ENCODE peak calls at places on chromosomes 6 and 20, in eight cellular contexts. U, R, I, Y, Z, K, B and W are unnamed samples.

GRCh38 chr6:32973144-32973854 is 4.9 kb downstream of the BRD2 start:
- DNase-seq in U (no peak), R (peak; percentile 45), I (peak; percentile 77), Y (peak; percentile 58), Z (no peak), K (peak; percentile 72), B (peak; percentile 39), W (peak; percentile 68)

GRCh38 chr6:44771647-44772415 is 384.3 kb downstream of the CDC5L start:
- DNase-seq in U (no peak), R (no peak), I (no peak), Y (no peak), Z (no peak), K (no peak), B (no peak), W (no peak)

GRCh38 chr6:117110737-117111136 is 154.6 kb upstream of the VGLL2 start:
- DNase-seq in U (no peak), R (no peak), I (peak; percentile 44), Y (no peak), Z (no peak), K (no peak), B (no peak), W (peak; percentile 44)

GRCh38 chr6:43924222-43924702 is 154.3 kb downstream of the VEGFA start:
- DNase-seq in U (peak; percentile 45), R (no peak), I (peak; percentile 69), Y (peak; percentile 37), Z (no peak), K (no peak), B (peak; percentile 61), W (no peak)

GRCh38 chr6:117465691-117466090 is 16.8 kb upstream of the DCBLD1 start:
- DNase-seq in U (no peak), R (no peak), I (no peak), Y (no peak), Z (no peak), K (no peak), B (no peak), W (no peak)

GRCh38 chr6:100112855-100113508 is 119.0 kb upstream of the MCHR2 start:
- DNase-seq in U (no peak), R (no peak), I (no peak), Y (no peak), Z (no peak), K (no peak), B (no peak), W (no peak)

GRCh38 chr20:32534661-32535240 is 50.4 kb downstream of the NOL4L start:
- DNase-seq in U (no peak), R (no peak), I (no peak), Y (no peak), Z (no peak), K (no peak), B (no peak), W (no peak)

GRCh38 chr6:13711384-13711725 is 280 bp downstream of the RANBP9 start:
- DNase-seq in U (no peak), R (no peak), I (peak; percentile 93), Y (no peak), Z (no peak), K (peak; percentile 84), B (no peak), W (no peak)

GRCh38 chr6:150634641-150635292 is 35.1 kb downstream of the PLEKHG1 start:
- DNase-seq in U (no peak), R (peak; percentile 46), I (no peak), Y (no peak), Z (no peak), K (no peak), B (no peak), W (no peak)

GRCh38 chr6:31126416-31127175 is 6.3 kb upstream of the CDSN start:
- DNase-seq in U (no peak), R (no peak), I (no peak), Y (no peak), Z (no peak), K (no peak), B (peak; percentile 56), W (no peak)

DNA sequence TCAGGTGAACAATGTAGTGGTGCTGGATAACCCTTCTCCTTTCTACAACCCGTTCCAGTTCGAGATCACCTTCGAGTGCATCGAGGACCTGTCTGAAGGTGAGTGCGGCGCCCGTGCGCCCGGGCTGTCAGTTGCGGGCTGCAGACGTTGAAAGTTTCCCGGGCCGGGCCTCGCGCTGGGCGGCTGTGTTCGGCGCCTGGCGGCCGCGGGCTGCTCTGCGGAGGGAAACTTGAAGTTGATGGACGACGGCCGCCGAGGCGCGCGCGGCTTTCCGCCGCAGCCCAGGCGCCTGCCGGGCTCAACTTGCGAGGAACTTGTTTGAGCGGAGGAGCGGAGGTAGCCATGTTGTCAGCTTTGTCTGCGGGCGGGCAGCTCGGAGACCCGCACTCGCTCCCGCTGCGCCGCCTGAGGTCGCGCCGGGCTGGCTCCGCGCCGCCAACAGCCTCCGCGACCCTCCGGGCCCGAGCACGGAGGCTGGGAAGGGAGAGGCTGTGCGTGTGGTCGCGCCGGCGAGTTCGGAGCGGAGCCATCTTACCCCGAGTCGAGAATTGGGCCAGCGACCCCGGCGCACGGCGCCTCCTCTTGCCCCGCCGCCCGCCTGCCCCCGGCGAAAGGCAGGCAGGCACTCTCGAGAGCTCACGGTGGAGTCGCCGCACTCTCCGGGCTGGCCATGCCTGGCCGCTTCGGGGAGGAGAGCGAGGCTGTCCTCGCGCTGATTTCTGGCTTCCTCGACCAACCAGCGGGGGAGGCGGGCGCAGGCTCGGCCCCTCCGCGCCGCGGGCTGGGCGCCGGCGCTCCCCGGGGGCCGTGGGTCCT is 681 bp downstream of the ASF1A start:
- DNase-seq in U (peak; percentile 72), R (peak; percentile 58), I (peak; percentile 93), Y (peak; percentile 67), Z (no peak), K (peak; percentile 79), B (peak; percentile 65), W (peak; percentile 41)
- TF ChIP-seq CTCF in U (no peak), R (peak; percentile 39), I (no peak), Y (peak; percentile 4), Z (no peak), K (no peak), B (no peak), W (no peak)

DNA sequence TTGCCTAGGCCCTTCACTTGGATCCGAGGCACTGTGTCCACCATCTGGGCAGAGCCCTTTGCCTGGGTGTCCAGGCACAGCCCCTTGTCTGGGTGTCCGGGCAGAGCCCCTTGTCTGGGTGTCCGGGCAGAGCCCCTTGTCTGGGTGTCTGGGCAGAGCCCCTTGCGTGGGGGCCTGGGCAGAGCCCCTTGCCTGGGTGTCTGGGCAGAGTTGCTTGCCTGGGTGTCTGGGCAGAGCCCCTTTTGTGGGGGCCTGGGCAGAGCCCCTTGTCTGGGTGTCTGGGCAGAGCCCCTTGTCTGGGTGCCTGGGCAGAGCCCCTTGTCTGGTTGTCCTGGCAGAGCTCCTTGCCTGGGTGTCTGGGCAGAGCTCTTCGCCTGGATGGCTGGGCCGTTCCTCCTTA is 443.4 kb upstream of the CDH4 start:
- DNase-seq in U (no peak), R (no peak), I (no peak), Y (no peak), Z (no peak), K (no peak), B (no peak), W (no peak)
- H3K4me3 ChIP-seq in U (no peak overlapping the region), R (no peak overlapping the region), I (no peak overlapping the region), Y (no peak overlapping the region), Z (no peak overlapping the region), K (no peak overlapping the region), B (no peak overlapping the region), W (no peak overlapping the region)

GRCh38 chr6:48996461-48997119 is 466.5 kb downstream of the MMUT start:
- DNase-seq in U (no peak), R (no peak), I (no peak), Y (no peak), Z (no peak), K (no peak), B (no peak), W (no peak)

GRCh38 chr6:48998574-48998973 is 464.5 kb downstream of the MMUT start:
- DNase-seq in U (no peak), R (no peak), I (no peak), Y (no peak), Z (no peak), K (no peak), B (no peak), W (no peak)

GRCh38 chr6:48990746-48991145 is 472.3 kb downstream of the MMUT start:
- DNase-seq in U (no peak), R (no peak), I (peak; percentile 28), Y (no peak), Z (no peak), K (no peak), B (no peak), W (no peak)

DNA sequence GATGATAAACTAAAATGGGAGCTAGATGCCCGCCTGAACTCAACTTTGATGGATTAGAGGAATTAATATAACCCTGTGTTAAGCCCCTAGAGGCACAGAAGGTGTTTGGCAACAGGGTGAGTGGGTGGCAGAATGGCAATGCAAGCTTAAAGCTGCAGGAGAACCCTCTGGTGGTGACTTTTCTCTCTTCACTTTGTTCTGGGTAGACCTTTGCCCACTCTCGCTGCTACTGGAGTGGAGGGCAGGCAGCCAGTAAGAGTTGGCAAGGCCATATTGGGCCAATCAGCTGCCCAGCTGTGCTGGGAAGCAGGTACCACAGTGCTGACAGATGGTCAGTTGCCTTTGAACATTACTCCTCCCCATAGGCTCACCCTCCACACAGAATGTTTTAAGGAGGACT is 468.2 kb downstream of the MMUT start:
- DNase-seq in U (no peak), R (no peak), I (peak; percentile 8), Y (no peak), Z (no peak), K (no peak), B (no peak), W (peak; percentile 61)
- TF ChIP-seq CTCF in U (no peak), R (no peak), I (no peak), Y (no peak), Z (no peak), K (no peak), B (no peak), W (peak; percentile 49)

GRCh38 chr20:49785149-49785850 is 27.3 kb upstream of the SLC9A8 start:
- DNase-seq in U (no peak), R (no peak), I (no peak), Y (no peak), Z (no peak), K (no peak), B (no peak), W (no peak)

GRCh38 chr20:49786226-49786625 is 26.4 kb upstream of the SLC9A8 start:
- DNase-seq in U (no peak), R (no peak), I (no peak), Y (no peak), Z (no peak), K (no peak), B (no peak), W (no peak)

GRCh38 chr20:49786671-49787370 is 25.8 kb upstream of the SLC9A8 start:
- DNase-seq in U (peak; percentile 18), R (peak; percentile 47), I (no peak), Y (no peak), Z (no peak), K (no peak), B (no peak), W (no peak)

GRCh38 chr20:49784291-49784690 is 28.3 kb upstream of the SLC9A8 start:
- DNase-seq in U (no peak), R (no peak), I (no peak), Y (no peak), Z (no peak), K (no peak), B (no peak), W (no peak)

GRCh38 chr20:49785851-49786174 is 26.8 kb upstream of the SLC9A8 start:
- DNase-seq in U (no peak), R (no peak), I (no peak), Y (peak; percentile 40), Z (no peak), K (no peak), B (no peak), W (no peak)
- H3K4me3 ChIP-seq in U (no peak overlapping the region), R (no peak overlapping the region), I (no peak overlapping the region), Y (no peak overlapping the region), Z (no peak overlapping the region), K (no peak overlapping the region), B (no peak overlapping the region), W (no peak overlapping the region)

GRCh38 chr6:65638047-65638831 is 68.8 kb downstream of the EYS start:
- DNase-seq in U (no peak), R (no peak), I (peak; percentile 52), Y (no peak), Z (no peak), K (peak; percentile 29), B (no peak), W (peak; percentile 75)
- TF ChIP-seq CTCF in U (no peak), R (no peak), I (no peak), Y (no peak), Z (peak; percentile 8), K (peak; percentile 17), B (no peak), W (peak; percentile 81)